ENCODE peak calls at places on chromosomes 12 and 14, in six cellular contexts. N is pulmonary artery endothelial cell, H is foreskin fibroblast, V is A549, B is SK-N-DZ, I is hippocampal formation. Y is an unnamed sample.

GRCh38 chr12:50232771-50233209 is 50.5 kb downstream of the LIMA1 start:
- DNase-seq in N (no peak), B (peak), H (no peak), V (no peak), I (no peak), Y (no peak)

GRCh38 chr12:60333461-60333860 is 737.6 kb downstream of the SLC16A7 start:
- DNase-seq in H (peak), V (peak), N (no peak), B (no peak), I (no peak), Y (no peak)

GRCh38 chr14:100146548-100147091 is 12.8 kb downstream of the DEGS2 start:
- DNase-seq in B (no peak), H (no peak), V (no peak), N (no peak), I (no peak), Y (no peak)

GRCh38 chr14:29310757-29311156 is 544.2 kb downstream of the FOXG1 start:
- DNase-seq in H (peak), I (no peak), V (no peak), B (no peak), N (no peak), Y (no peak)

GRCh38 chr12:123449103-123449736 is 8.7 kb upstream of the SNRNP35 start:
- DNase-seq in H (peak), N (no peak), B (no peak), I (no peak), V (no peak), Y (no peak)

GRCh38 chr12:5268424-5269210 is 163.3 kb upstream of the NTF3 start:
- DNase-seq in B (no peak), I (no peak), V (no peak), H (no peak), N (no peak), Y (no peak)

GRCh38 chr14:68458840-68459469 is 333.9 kb downstream of the ZFP36L1 start:
- DNase-seq in H (peak), V (peak), N (peak), B (no peak), I (no peak), Y (peak)

GRCh38 chr12:94551810-94552209 is 92.1 kb upstream of the CEP83 start:
- DNase-seq in V (no peak), N (no peak), H (no peak), I (no peak), B (no peak), Y (no peak)

GRCh38 chr14:91509083-91509877 is 830 bp downstream of the PPP4R3A start:
- DNase-seq in B (peak), V (peak), N (no peak), I (no peak), H (peak), Y (no peak)

GRCh38 chr12:124651508-124652273 is 84.3 kb upstream of the NCOR2 start:
- DNase-seq in N (no peak), V (no peak), H (peak), I (no peak), B (no peak), Y (no peak)

GRCh38 chr14:68544150-68544892 is 248.5 kb downstream of the ZFP36L1 start:
- DNase-seq in V (no peak), N (peak), H (peak), B (no peak), I (no peak), Y (peak)

GRCh38 chr14:54814076-54814475 is 88.5 kb downstream of the GCH1 start:
- DNase-seq in B (no peak), V (peak), N (no peak), H (no peak), I (no peak), Y (no peak)

GRCh38 chr14:67411820-67412421 is at the start of gene PLEK2:
- DNase-seq in I (no peak), N (no peak), H (no peak), V (peak), B (no peak), Y (no peak)

GRCh38 chr12:123253606-123254459 is 17.8 kb downstream of the CDK2AP1 start:
- DNase-seq in B (no peak), I (peak), N (no peak), H (no peak), V (no peak), Y (no peak)

GRCh38 chr12:726281-727140 is 25.9 kb upstream of the WNK1 start:
- DNase-seq in V (peak), I (no peak), B (no peak), N (no peak), H (no peak), Y (no peak)

GRCh38 chr12:124683330-124683662 is 115.9 kb upstream of the NCOR2 start:
- DNase-seq in N (no peak), I (no peak), V (peak), B (no peak), H (no peak), Y (no peak)

GRCh38 chr14:55762595-55763232 is 182.7 kb downstream of the KTN1 start:
- DNase-seq in H (no peak), N (no peak), B (no peak), I (no peak), V (no peak), Y (no peak)

GRCh38 chr14:91398707-91399106 is 18.9 kb downstream of the CCDC88C start:
- DNase-seq in V (no peak), H (no peak), B (no peak), N (no peak), I (no peak), Y (no peak)

GRCh38 chr14:100765991-100766390 is 39.3 kb downstream of the DLK1 start:
- DNase-seq in V (no peak), B (no peak), N (no peak), I (no peak), H (no peak), Y (no peak)

GRCh38 chr14:105541218-105541617 is 14.8 kb downstream of the TMEM121 start:
- DNase-seq in V (no peak), B (no peak), N (no peak), H (no peak), I (no peak), Y (no peak)

GRCh38 chr12:64058541-64059321 is 163.4 kb downstream of the KICS2 start:
- DNase-seq in N (no peak), I (no peak), H (no peak), B (no peak), V (no peak), Y (no peak)

GRCh38 chr14:72619071-72619710 is 274.7 kb downstream of the DPF3 start:
- DNase-seq in B (no peak), V (no peak), I (no peak), N (no peak), H (peak), Y (no peak)

GRCh38 chr12:112815589-112816321 is 24.2 kb downstream of the RPH3A start:
- DNase-seq in V (no peak), N (no peak), B (peak), H (no peak), I (no peak), Y (no peak)

GRCh38 chr12:98355322-98355721 is 160.1 kb upstream of the TMPO start:
- DNase-seq in N (no peak), V (peak), B (no peak), I (no peak), H (no peak), Y (no peak)

GRCh38 chr14:97233319-97233980 is 436.3 kb downstream of the VRK1 start:
- DNase-seq in N (no peak), I (no peak), B (no peak), H (no peak), V (no peak), Y (no peak)

GRCh38 chr12:45666452-45667215 is 62.9 kb upstream of the ARID2 start:
- DNase-seq in I (no peak), N (no peak), V (no peak), H (no peak), B (no peak), Y (no peak)

GRCh38 chr12:13000935-13001724 is 1.1 kb upstream of the HEBP1 start:
- DNase-seq in V (peak), B (peak), N (no peak), I (peak), H (peak), Y (peak)

GRCh38 chr12:64682572-64683277 is 72.4 kb downstream of the RASSF3 start:
- DNase-seq in B (peak), V (peak), I (no peak), N (no peak), H (peak), Y (no peak)

GRCh38 chr12:54053625-54054441 is at the start of gene HOXC4:
- DNase-seq in I (no peak), B (peak), N (no peak), H (no peak), V (peak), Y (no peak)

GRCh38 chr12:100267603-100268281 is 765 bp downstream of the SCYL2 start:
- DNase-seq in V (no peak), N (no peak), H (no peak), I (peak), B (no peak), Y (no peak)

Y was measured in tibial nerve.